ENCODE peak calls at places on chromosomes 11 and 22, in five cellular contexts. One of them, this sample, is unnamed.
A peak's percentile ranks its signal among the peaks of the same experiment; 100 is the strongest.

GRCh38 chr11:96324912-96325311 is 18.1 kb downstream of the MAML2 start:
- DNase-seq in IMR-90: peak; percentile 83
- DNase-seq in PC-3: peak; percentile 66
- DNase-seq in adrenal gland: no peak
- DNase-seq in heart left ventricle: no peak
- DNase-seq in this sample: peak; percentile 84

GRCh38 chr11:122803716-122804115 is 34.6 kb upstream of the CRTAM start:
- DNase-seq in PC-3: peak; percentile 87
- DNase-seq in heart left ventricle: no peak
- DNase-seq in adrenal gland: no peak
- DNase-seq in IMR-90: no peak
- DNase-seq in this sample: no peak

GRCh38 chr11:2190670-2191471 is 19.3 kb upstream of the TH start:
- DNase-seq in heart left ventricle: no peak
- DNase-seq in IMR-90: no peak
- DNase-seq in adrenal gland: no peak
- DNase-seq in PC-3: no peak
- DNase-seq in this sample: no peak

GRCh38 chr22:40791241-40791640 is 27.9 kb downstream of the SLC25A17 start:
- DNase-seq in PC-3: no peak
- DNase-seq in adrenal gland: no peak
- DNase-seq in IMR-90: no peak
- DNase-seq in heart left ventricle: no peak
- DNase-seq in this sample: no peak

GRCh38 chr22:24994070-24994763 is 41.7 kb downstream of the KIAA1671 start:
- DNase-seq in PC-3: peak; percentile 70
- DNase-seq in heart left ventricle: no peak
- DNase-seq in adrenal gland: no peak
- DNase-seq in IMR-90: no peak
- DNase-seq in this sample: peak; percentile 41

GRCh38 chr11:33476945-33477584 is 219.9 kb downstream of the HIPK3 start:
- DNase-seq in heart left ventricle: no peak
- DNase-seq in adrenal gland: no peak
- DNase-seq in IMR-90: peak; percentile 50
- DNase-seq in PC-3: peak; percentile 37
- DNase-seq in this sample: no peak

GRCh38 chr11:132312616-132313210 is 942.3 kb downstream of the NTM start:
- DNase-seq in heart left ventricle: no peak
- DNase-seq in IMR-90: peak; percentile 46
- DNase-seq in PC-3: no peak
- DNase-seq in adrenal gland: no peak
- DNase-seq in this sample: peak; percentile 67

GRCh38 chr11:1574256-1575242 is 2.5 kb upstream of the DUSP8 start:
- DNase-seq in adrenal gland: peak; percentile 66
- DNase-seq in PC-3: peak; percentile 59
- DNase-seq in IMR-90: peak; percentile 23
- DNase-seq in heart left ventricle: peak; percentile 60
- DNase-seq in this sample: peak; percentile 73

GRCh38 chr11:35182317-35182939 is 43.5 kb downstream of the CD44 start:
- DNase-seq in heart left ventricle: no peak
- DNase-seq in PC-3: peak; percentile 46
- DNase-seq in IMR-90: no peak
- DNase-seq in adrenal gland: no peak
- DNase-seq in this sample: no peak

GRCh38 chr11:33044281-33044680 is 4.9 kb downstream of the TCP11L1 start:
- DNase-seq in adrenal gland: no peak
- DNase-seq in heart left ventricle: no peak
- DNase-seq in PC-3: peak; percentile 96
- DNase-seq in IMR-90: peak; percentile 34
- DNase-seq in this sample: no peak

GRCh38 chr11:27392715-27393114 is 29.7 kb upstream of the CCDC34 start:
- DNase-seq in heart left ventricle: no peak
- DNase-seq in IMR-90: peak; percentile 90
- DNase-seq in adrenal gland: peak; percentile 50
- DNase-seq in PC-3: peak; percentile 74
- DNase-seq in this sample: peak; percentile 63

GRCh38 chr22:47167056-47167455 is 404.6 kb downstream of the TBC1D22A start:
- DNase-seq in adrenal gland: no peak
- DNase-seq in heart left ventricle: no peak
- DNase-seq in IMR-90: no peak
- DNase-seq in PC-3: no peak
- DNase-seq in this sample: no peak

GRCh38 chr22:43211941-43212433 is 25.1 kb upstream of the TTLL12 start:
- DNase-seq in adrenal gland: no peak
- DNase-seq in PC-3: no peak
- DNase-seq in IMR-90: no peak
- DNase-seq in heart left ventricle: no peak
- DNase-seq in this sample: no peak

GRCh38 chr11:87972133-87972532 is 203.1 kb downstream of the RAB38 start:
- DNase-seq in heart left ventricle: no peak
- DNase-seq in IMR-90: no peak
- DNase-seq in adrenal gland: no peak
- DNase-seq in PC-3: no peak
- DNase-seq in this sample: no peak

GRCh38 chr11:35974878-35975578 is 31.2 kb downstream of the LDLRAD3 start:
- DNase-seq in heart left ventricle: no peak
- DNase-seq in IMR-90: no peak
- DNase-seq in adrenal gland: no peak
- DNase-seq in PC-3: no peak
- DNase-seq in this sample: no peak

GRCh38 chr11:67641302-67642147 is 2.0 kb upstream of the TBX10 start:
- DNase-seq in heart left ventricle: no peak
- DNase-seq in IMR-90: no peak
- DNase-seq in adrenal gland: no peak
- DNase-seq in PC-3: no peak
- DNase-seq in this sample: no peak

GRCh38 chr11:1298695-1299492 is 10.5 kb downstream of the TOLLIP start:
- DNase-seq in adrenal gland: peak; percentile 94
- DNase-seq in PC-3: peak; percentile 69
- DNase-seq in heart left ventricle: peak; percentile 49
- DNase-seq in IMR-90: peak; percentile 59
- DNase-seq in this sample: peak; percentile 50

GRCh38 chr11:118883368-118884071 is at the start of gene CXCR5:
- DNase-seq in PC-3: no peak
- DNase-seq in adrenal gland: no peak
- DNase-seq in heart left ventricle: no peak
- DNase-seq in IMR-90: peak; percentile 35
- DNase-seq in this sample: no peak

GRCh38 chr11:122439911-122440782 is 215.4 kb upstream of the UBASH3B start:
- DNase-seq in PC-3: no peak
- DNase-seq in adrenal gland: peak; percentile 85
- DNase-seq in IMR-90: peak; percentile 45
- DNase-seq in heart left ventricle: peak; percentile 17
- DNase-seq in this sample: peak; percentile 51

GRCh38 chr22:37316875-37317371 is 34.6 kb downstream of the CYTH4 start:
- DNase-seq in heart left ventricle: peak; percentile 72
- DNase-seq in PC-3: peak; percentile 87
- DNase-seq in adrenal gland: peak; percentile 87
- DNase-seq in IMR-90: peak; percentile 88
- DNase-seq in this sample: peak; percentile 92

GRCh38 chr11:69352715-69353325 is 58.9 kb downstream of the MYEOV start:
- DNase-seq in adrenal gland: peak; percentile 79
- DNase-seq in heart left ventricle: no peak
- DNase-seq in PC-3: peak; percentile 96
- DNase-seq in IMR-90: peak; percentile 99
- DNase-seq in this sample: no peak

GRCh38 chr11:67448220-67448609 is 4.3 kb downstream of the GPR152 start:
- DNase-seq in heart left ventricle: no peak
- DNase-seq in adrenal gland: no peak
- DNase-seq in PC-3: no peak
- DNase-seq in IMR-90: no peak
- DNase-seq in this sample: no peak

GRCh38 chr11:83073248-83073647 is 1.6 kb upstream of the RAB30 start:
- DNase-seq in heart left ventricle: no peak
- DNase-seq in PC-3: no peak
- DNase-seq in IMR-90: no peak
- DNase-seq in adrenal gland: no peak
- DNase-seq in this sample: no peak
- H3K4me3 ChIP-seq in heart left ventricle: peak overlapping the region; percentile 90
- H3K4me3 ChIP-seq in PC-3: peak overlapping the region; percentile 86
- H3K4me3 ChIP-seq in IMR-90: no peak overlapping the region
- H3K4me3 ChIP-seq in adrenal gland: no peak overlapping the region
- H3K4me3 ChIP-seq in this sample: peak overlapping the region; percentile 83

GRCh38 chr11:134978388-134979088 is 566.5 kb upstream of the B3GAT1 start:
- DNase-seq in adrenal gland: no peak
- DNase-seq in PC-3: no peak
- DNase-seq in heart left ventricle: no peak
- DNase-seq in IMR-90: no peak
- DNase-seq in this sample: no peak
- TF ChIP-seq CTCF in adrenal gland: no peak
- TF ChIP-seq CTCF in PC-3: no peak
- TF ChIP-seq CTCF in heart left ventricle: no peak
- TF ChIP-seq CTCF in IMR-90: no peak
- TF ChIP-seq CTCF in this sample: no peak

DNA sequence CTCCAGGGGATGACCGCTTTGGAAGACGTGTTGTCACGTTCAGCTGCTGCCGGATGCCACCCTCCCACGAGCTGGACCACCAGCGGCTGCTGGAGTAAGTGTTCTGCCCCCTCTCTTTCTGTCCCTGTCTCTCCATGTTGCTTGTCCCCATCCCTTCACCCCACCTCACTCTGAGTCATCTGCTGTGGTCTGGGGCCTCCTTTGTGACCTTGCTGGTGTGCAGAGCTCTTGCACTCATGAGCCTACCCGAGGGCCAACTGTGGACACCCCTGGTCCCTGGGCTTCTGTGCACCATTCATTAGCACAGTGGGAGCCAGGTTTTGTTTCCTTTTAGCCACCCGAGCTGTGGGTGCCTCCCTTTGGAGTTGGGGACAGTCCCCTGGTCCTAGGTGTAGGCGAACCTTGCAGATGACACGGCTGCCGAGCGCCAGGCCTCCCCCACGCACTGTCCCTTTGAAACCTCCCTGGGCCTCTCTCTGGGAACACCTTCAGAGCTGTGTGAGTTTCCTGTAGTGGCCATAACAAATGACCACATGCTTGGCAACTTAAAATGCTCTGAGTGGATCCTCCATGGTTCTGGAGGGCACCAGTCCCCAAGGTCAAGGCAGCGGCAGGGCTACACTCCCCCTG is 49.8 kb downstream of the ARHGAP8 start:
- DNase-seq in adrenal gland: no peak
- DNase-seq in IMR-90: no peak
- DNase-seq in PC-3: no peak
- DNase-seq in heart left ventricle: no peak
- DNase-seq in this sample: no peak
- H3K27me3 ChIP-seq in adrenal gland: peaks cover 9% of the 10 kb centered on the region
- H3K27me3 ChIP-seq in IMR-90: peaks cover 61% of the 10 kb centered on the region
- H3K27me3 ChIP-seq in PC-3: no peaks in the 10 kb centered on the region
- H3K27me3 ChIP-seq in heart left ventricle: peaks cover 5% of the 10 kb centered on the region
- H3K27me3 ChIP-seq in this sample: no peaks in the 10 kb centered on the region

DNA sequence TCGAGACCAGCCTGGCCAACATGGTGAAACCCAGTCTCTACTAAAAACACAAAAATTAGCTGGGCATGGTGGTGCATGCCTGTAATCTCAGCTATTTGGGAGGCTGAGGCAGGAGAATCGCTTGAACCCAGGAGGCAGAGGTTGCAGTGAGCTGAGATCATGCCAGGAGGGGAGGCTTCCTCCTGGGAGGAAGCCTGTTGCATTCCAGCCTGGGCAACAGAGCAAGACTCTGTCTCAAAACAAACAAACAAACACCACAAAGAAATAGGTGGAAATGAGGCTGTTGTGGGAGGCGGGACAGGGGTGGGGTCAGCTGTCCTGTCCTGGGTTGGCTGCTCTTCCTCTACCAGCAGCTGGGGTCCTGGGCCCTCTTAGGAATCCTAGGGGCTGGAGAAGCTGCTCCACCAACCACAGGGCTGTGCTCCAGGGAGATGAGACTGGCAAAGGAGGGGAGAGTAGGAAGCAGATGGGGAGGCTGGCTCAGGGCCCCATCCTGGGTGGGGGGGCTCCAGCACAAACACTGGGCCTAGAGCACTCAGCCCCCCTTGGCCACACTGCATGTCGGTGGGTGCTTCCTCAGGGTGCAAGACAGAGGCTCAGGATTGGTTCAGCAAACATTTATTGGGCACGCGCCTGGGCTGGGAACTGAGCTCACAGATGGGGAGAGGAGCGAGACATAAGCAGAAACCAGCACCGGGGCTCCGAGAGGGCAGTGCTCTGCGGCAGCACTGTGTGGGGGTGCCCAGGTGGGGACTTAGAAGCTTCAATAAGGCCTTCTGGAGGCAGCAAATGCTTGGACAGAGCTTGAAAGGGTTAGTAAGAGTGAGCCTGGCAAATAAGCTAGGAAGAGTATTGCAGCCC is 11.9 kb upstream of the EHD1 start:
- DNase-seq in PC-3: no peak
- DNase-seq in heart left ventricle: no peak
- DNase-seq in adrenal gland: no peak
- DNase-seq in IMR-90: no peak
- DNase-seq in this sample: no peak
- H3K4me3 ChIP-seq in PC-3: no peak overlapping the region
- H3K4me3 ChIP-seq in heart left ventricle: no peak overlapping the region
- H3K4me3 ChIP-seq in adrenal gland: no peak overlapping the region
- H3K4me3 ChIP-seq in IMR-90: no peak overlapping the region
- H3K4me3 ChIP-seq in this sample: no peak overlapping the region

GRCh38 chr11:23954317-23954716 is 542.5 kb upstream of the LUZP2 start:
- DNase-seq in PC-3: no peak
- DNase-seq in IMR-90: peak; percentile 62
- DNase-seq in heart left ventricle: no peak
- DNase-seq in adrenal gland: no peak
- DNase-seq in this sample: no peak
- TF ChIP-seq CTCF in PC-3: no peak
- TF ChIP-seq CTCF in IMR-90: no peak
- TF ChIP-seq CTCF in heart left ventricle: no peak
- TF ChIP-seq CTCF in adrenal gland: no peak
- TF ChIP-seq CTCF in this sample: no peak

DNA sequence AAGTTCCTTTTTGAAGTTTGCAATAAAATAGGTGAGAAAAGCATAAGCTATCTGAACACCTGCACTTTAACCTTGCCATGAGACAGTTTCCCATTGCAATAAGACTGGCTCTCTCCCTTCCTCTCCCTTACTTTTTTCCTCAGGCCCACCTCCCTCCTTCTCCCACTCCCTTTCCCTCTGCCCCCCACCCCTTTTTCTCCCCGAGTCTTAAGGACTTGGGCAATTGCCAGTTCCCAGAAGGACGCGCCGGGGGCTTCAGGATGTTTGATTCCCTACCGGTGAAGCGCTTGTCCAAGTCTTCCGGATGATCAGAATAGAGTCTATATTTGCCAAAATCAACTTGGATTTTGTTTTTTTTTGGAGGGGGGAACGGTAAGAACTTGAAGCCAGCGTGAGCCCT is 2.1 kb upstream of the DBX1 start:
- DNase-seq in heart left ventricle: no peak
- DNase-seq in adrenal gland: no peak
- DNase-seq in PC-3: no peak
- DNase-seq in IMR-90: no peak
- DNase-seq in this sample: no peak
- H3K27me3 ChIP-seq in heart left ventricle: peaks cover 97% of the 10 kb centered on the region
- H3K27me3 ChIP-seq in adrenal gland: peaks cover 95% of the 10 kb centered on the region
- H3K27me3 ChIP-seq in PC-3: peaks cover 79% of the 10 kb centered on the region
- H3K27me3 ChIP-seq in IMR-90: peaks cover 83% of the 10 kb centered on the region
- H3K27me3 ChIP-seq in this sample: peaks cover 100% of the 10 kb centered on the region

GRCh38 chr11:47271961-47272661 is 2.2 kb downstream of the MADD start:
- DNase-seq in PC-3: no peak
- DNase-seq in adrenal gland: peak; percentile 49
- DNase-seq in IMR-90: no peak
- DNase-seq in heart left ventricle: peak; percentile 57
- DNase-seq in this sample: peak; percentile 83
- H3K4me3 ChIP-seq in PC-3: no peak overlapping the region
- H3K4me3 ChIP-seq in adrenal gland: no peak overlapping the region
- H3K4me3 ChIP-seq in IMR-90: no peak overlapping the region
- H3K4me3 ChIP-seq in heart left ventricle: peak overlapping the region; percentile 1
- H3K4me3 ChIP-seq in this sample: peak overlapping the region; percentile 55

This sample was measured in cardiac muscle cell.